ENCODE peak calls at places on chromosomes 5 and 9, in six cellular contexts. H is AG09319, L is astrocyte of the cerebellum, T is heart left ventricle, I is HFFc6, Z is GM23338. A is an unnamed sample.

GRCh38 chr9:22044583-22044982 is 35.5 kb upstream of the CDKN2B start:
- DNase-seq in L (peak), Z (no peak), T (no peak), I (peak), H (no peak), A (no peak)

GRCh38 chr5:170426149-170426767 is 37.1 kb upstream of the KCNMB1 start:
- DNase-seq in H (no peak), I (no peak), L (no peak), T (peak), Z (no peak), A (no peak)

GRCh38 chr9:133207540-133208170 is 1.4 kb downstream of the OBP2B start:
- DNase-seq in Z (no peak), L (no peak), H (no peak), I (no peak), T (no peak), A (no peak)

GRCh38 chr9:124340219-124341069 is 74.8 kb downstream of the PSMB7 start:
- DNase-seq in L (no peak), T (no peak), I (no peak), H (no peak), Z (no peak), A (no peak)

GRCh38 chr9:133770076-133770777 is 32.1 kb upstream of the SARDH start:
- DNase-seq in L (no peak), I (no peak), H (no peak), T (no peak), Z (no peak), A (no peak)

GRCh38 chr5:142835540-142835939 is 65.4 kb downstream of the ARHGAP26 start:
- DNase-seq in T (no peak), I (no peak), H (no peak), Z (no peak), L (no peak), A (no peak)

GRCh38 chr9:81374881-81375280 is 314.5 kb downstream of the TLE1 start:
- DNase-seq in H (no peak), T (peak), I (no peak), Z (no peak), L (no peak), A (no peak)

GRCh38 chr9:65404232-65405006 is 119.4 kb upstream of the FOXD4L5 start:
- DNase-seq in H (no peak), I (no peak), L (no peak), T (no peak), Z (no peak), A (no peak)

GRCh38 chr5:135230326-135230925 is 168.6 kb downstream of the MACROH2A1 start:
- DNase-seq in L (peak), I (peak), T (no peak), H (no peak), Z (no peak), A (peak)

GRCh38 chr5:73295447-73295846 is 122.5 kb downstream of the TMEM174 start:
- DNase-seq in Z (no peak), L (no peak), T (no peak), H (no peak), I (no peak), A (no peak)

GRCh38 chr9:83281306-83282255 is 218.6 kb upstream of the RASEF start:
- DNase-seq in T (peak), I (peak), L (peak), H (peak), Z (no peak), A (no peak)

GRCh38 chr9:34254141-34254913 is 74.7 kb downstream of the KIF24 start:
- DNase-seq in H (peak), T (no peak), Z (no peak), L (no peak), I (peak), A (no peak)

GRCh38 chr9:117464941-117465616 is 50.2 kb upstream of the ASTN2 start:
- DNase-seq in Z (no peak), L (no peak), H (no peak), I (no peak), T (no peak), A (no peak)

GRCh38 chr9:80555782-80556325 is 984.1 kb downstream of the TLE4 start:
- DNase-seq in Z (no peak), I (no peak), H (no peak), T (no peak), L (no peak), A (no peak)

GRCh38 chr9:93191354-93191660 is 7.4 kb downstream of the WNK2 start:
- DNase-seq in L (no peak), I (no peak), H (no peak), T (no peak), Z (no peak), A (no peak)

GRCh38 chr9:128595471-128595870 is 43.1 kb downstream of the SPTAN1 start:
- DNase-seq in I (no peak), Z (no peak), L (no peak), H (no peak), T (no peak), A (no peak)

GRCh38 chr5:147782053-147783028 is at the start of gene JAKMIP2:
- DNase-seq in L (peak), Z (peak), I (no peak), H (no peak), T (peak), A (peak)

GRCh38 chr9:130866474-130866965 is 30.1 kb downstream of the QRFP start:
- DNase-seq in L (peak), T (peak), H (peak), I (peak), Z (peak), A (peak)

GRCh38 chr5:95711501-95712346 is 19.4 kb upstream of the RHOBTB3 start:
- DNase-seq in I (no peak), T (no peak), L (no peak), Z (peak), H (no peak), A (no peak)

GRCh38 chr5:15266841-15267240 is 233.1 kb upstream of the FBXL7 start:
- DNase-seq in L (no peak), T (no peak), H (no peak), I (no peak), Z (no peak), A (no peak)

GRCh38 chr9:131715906-131716305 is 24.0 kb downstream of the RAPGEF1 start:
- DNase-seq in T (peak), Z (no peak), H (no peak), I (no peak), L (no peak), A (no peak)

GRCh38 chr5:135482383-135482933 is 30.3 kb upstream of the TIFAB start:
- DNase-seq in L (no peak), T (no peak), I (no peak), Z (no peak), H (no peak), A (no peak)

GRCh38 chr5:17326600-17327037 is 109.2 kb downstream of the BASP1 start:
- DNase-seq in I (no peak), T (no peak), L (no peak), H (no peak), Z (no peak), A (no peak)

GRCh38 chr9:125829743-125830142 is 82.6 kb downstream of the PBX3 start:
- DNase-seq in H (no peak), Z (no peak), I (no peak), L (no peak), T (peak), A (peak)

GRCh38 chr5:9514968-9515367 is 30.9 kb downstream of the SEMA5A start:
- DNase-seq in Z (no peak), L (no peak), T (no peak), H (no peak), I (no peak), A (no peak)

GRCh38 chr9:94139672-94140417 is 55.6 kb downstream of the PTPDC1 start:
- DNase-seq in I (peak), T (peak), H (peak), Z (no peak), L (peak), A (no peak)

GRCh38 chr9:22446589-22446949 is at the start of gene DMRTA1:
- DNase-seq in Z (peak), T (peak), H (no peak), L (peak), I (no peak), A (peak)

GRCh38 chr5:148932355-148932935 is 106.0 kb downstream of the ADRB2 start:
- DNase-seq in T (no peak), H (no peak), Z (no peak), L (no peak), I (peak), A (no peak)

GRCh38 chr5:176521699-176522263 is 15.4 kb downstream of the RNF44 start:
- DNase-seq in H (no peak), L (no peak), T (no peak), I (no peak), Z (no peak), A (no peak)

GRCh38 chr5:1367149-1367548 is 22.2 kb upstream of the CLPTM1L start:
- DNase-seq in T (no peak), Z (no peak), H (no peak), I (no peak), L (no peak), A (no peak)

GRCh38 chr9:18299449-18299848 is 174.5 kb upstream of the ADAMTSL1 start:
- DNase-seq in L (no peak), T (no peak), H (no peak), I (no peak), Z (no peak), A (no peak)

GRCh38 chr9:18294229-18294628 is 179.7 kb upstream of the ADAMTSL1 start:
- DNase-seq in T (no peak), Z (no peak), H (no peak), I (no peak), L (no peak), A (no peak)

GRCh38 chr9:18296702-18297531 is 177.0 kb upstream of the ADAMTSL1 start:
- DNase-seq in Z (no peak), H (peak), L (peak), T (no peak), I (peak), A (no peak)

GRCh38 chr9:18297532-18297872 is 176.5 kb upstream of the ADAMTSL1 start:
- DNase-seq in H (no peak), Z (peak), T (no peak), I (no peak), L (no peak), A (no peak)
- TF ChIP-seq CTCF in H (peak), Z (peak), T (peak), I (peak), L (peak), A (no peak)

GRCh38 chr9:121686930-121687541 is 35.6 kb downstream of the DAB2IP start:
- DNase-seq in I (peak), Z (peak), H (no peak), L (peak), T (no peak), A (peak)
- TF ChIP-seq CTCF in I (peak), Z (peak), H (peak), L (peak), T (peak), A (peak)

DNA sequence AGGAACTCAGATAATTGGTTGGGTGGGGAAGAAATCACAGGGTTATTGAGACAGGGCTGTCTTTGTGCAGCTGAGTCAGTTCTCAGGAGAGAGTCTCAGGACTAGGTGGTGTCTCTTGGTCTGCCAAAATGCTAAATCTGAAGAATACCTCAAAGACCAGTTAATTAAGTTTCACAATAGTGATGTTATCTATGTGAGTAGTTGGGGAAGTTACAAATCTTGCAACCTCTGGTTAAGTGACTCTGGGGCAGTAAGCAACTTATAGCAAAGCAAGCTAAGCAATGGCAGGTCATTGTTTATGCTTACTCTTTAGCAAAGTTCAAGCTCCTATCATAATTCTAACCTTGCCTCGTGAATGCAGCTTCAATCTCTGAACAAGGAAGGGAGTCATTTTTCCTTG is 53.6 kb downstream of the GIN1 start:
- DNase-seq in H (no peak), L (no peak), I (no peak), Z (no peak), T (no peak), A (no peak)
- TF ChIP-seq CTCF in H (no peak), L (no peak), I (no peak), Z (no peak), T (no peak), A (no peak)

DNA sequence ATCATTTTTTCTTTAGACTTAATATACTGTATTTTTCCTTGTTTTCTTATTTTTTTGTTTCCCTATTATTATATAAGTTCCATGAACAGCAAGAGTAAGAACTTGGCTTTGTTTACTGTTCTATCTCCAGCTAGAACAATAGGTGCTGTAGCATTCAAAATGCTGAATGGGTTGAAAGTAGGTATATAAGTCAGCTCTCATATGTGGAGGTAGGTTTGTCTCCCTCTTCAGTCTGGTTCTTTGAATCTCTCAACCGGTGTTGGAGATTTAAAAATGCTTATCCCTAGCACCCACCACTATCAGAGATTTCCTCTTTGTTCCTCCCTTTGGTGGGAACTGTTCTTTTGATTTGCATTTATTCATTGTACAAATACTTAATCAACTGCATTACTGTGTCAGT is 87.5 kb upstream of the FSD1L start:
- DNase-seq in T (no peak), I (no peak), H (no peak), L (no peak), Z (no peak), A (no peak)
- TF ChIP-seq CTCF in T (no peak), I (peak), H (no peak), L (no peak), Z (peak), A (no peak)